ENCODE peak calls at places on chromosomes 1 and 21, in five cellular contexts. One of them, this sample, is unnamed. For H3K4me1, the result is how much of the 10 kb centered on the place peaks cover.

GRCh38 chr1:59947047-59947938 is 20.7 kb upstream of the CYP2J2 start:
- DNase-seq in GM23248: peak
- DNase-seq in heart right ventricle: peak
- DNase-seq in pancreas: peak
- DNase-seq in SJSA1: no peak
- DNase-seq in this sample: peak

GRCh38 chr1:214002472-214002871 is 14.7 kb downstream of the PROX1 start:
- DNase-seq in GM23248: peak
- DNase-seq in heart right ventricle: no peak
- DNase-seq in pancreas: no peak
- DNase-seq in SJSA1: no peak
- DNase-seq in this sample: no peak

GRCh38 chr1:171251741-171252300 is 3.5 kb downstream of the FMO1 start:
- DNase-seq in GM23248: peak
- DNase-seq in heart right ventricle: peak
- DNase-seq in pancreas: peak
- DNase-seq in SJSA1: no peak
- DNase-seq in this sample: no peak

GRCh38 chr21:35932232-35932911 is 128.0 kb downstream of the SETD4 start:
- DNase-seq in GM23248: peak
- DNase-seq in heart right ventricle: peak
- DNase-seq in pancreas: no peak
- DNase-seq in SJSA1: peak
- DNase-seq in this sample: no peak

GRCh38 chr1:75233302-75233929 is 99.2 kb downstream of the LHX8 start:
- DNase-seq in GM23248: peak
- DNase-seq in heart right ventricle: no peak
- DNase-seq in pancreas: no peak
- DNase-seq in SJSA1: no peak
- DNase-seq in this sample: peak

GRCh38 chr1:159177273-159177907 is 6.0 kb downstream of the CADM3 start:
- DNase-seq in GM23248: peak
- DNase-seq in heart right ventricle: peak
- DNase-seq in pancreas: peak
- DNase-seq in SJSA1: no peak
- DNase-seq in this sample: peak

GRCh38 chr1:172698224-172698623 is 39.3 kb downstream of the FASLG start:
- DNase-seq in GM23248: peak
- DNase-seq in heart right ventricle: no peak
- DNase-seq in pancreas: no peak
- DNase-seq in SJSA1: no peak
- DNase-seq in this sample: no peak

GRCh38 chr1:226979517-226980121 is 39.5 kb downstream of the COQ8A start:
- DNase-seq in GM23248: no peak
- DNase-seq in heart right ventricle: peak
- DNase-seq in pancreas: no peak
- DNase-seq in SJSA1: no peak
- DNase-seq in this sample: no peak

GRCh38 chr1:201536542-201536941 is 2.4 kb upstream of the NAV1 start:
- DNase-seq in GM23248: peak
- DNase-seq in heart right ventricle: no peak
- DNase-seq in pancreas: no peak
- DNase-seq in SJSA1: peak
- DNase-seq in this sample: no peak

GRCh38 chr1:221743416-221744208 is 1.7 kb upstream of the DUSP10 start:
- DNase-seq in GM23248: no peak
- DNase-seq in heart right ventricle: no peak
- DNase-seq in pancreas: no peak
- DNase-seq in SJSA1: no peak
- DNase-seq in this sample: no peak

GRCh38 chr1:92929461-92929860 is 31.8 kb downstream of the DIPK1A start:
- DNase-seq in GM23248: peak
- DNase-seq in heart right ventricle: no peak
- DNase-seq in pancreas: no peak
- DNase-seq in SJSA1: no peak
- DNase-seq in this sample: no peak

GRCh38 chr1:151327903-151328674 is 873 bp upstream of the PI4KB start:
- DNase-seq in GM23248: peak
- DNase-seq in heart right ventricle: no peak
- DNase-seq in pancreas: peak
- DNase-seq in SJSA1: no peak
- DNase-seq in this sample: no peak

GRCh38 chr1:54309631-54310366 is 96.4 kb downstream of the SSBP3 start:
- DNase-seq in GM23248: no peak
- DNase-seq in heart right ventricle: no peak
- DNase-seq in pancreas: no peak
- DNase-seq in SJSA1: no peak
- DNase-seq in this sample: no peak

GRCh38 chr1:111603979-111604378 is 15.6 kb upstream of the RAP1A start:
- DNase-seq in GM23248: no peak
- DNase-seq in heart right ventricle: no peak
- DNase-seq in pancreas: no peak
- DNase-seq in SJSA1: no peak
- DNase-seq in this sample: peak

GRCh38 chr1:42852608-42852980 is 6.2 kb downstream of the ZNF691 start:
- DNase-seq in GM23248: peak
- DNase-seq in heart right ventricle: no peak
- DNase-seq in pancreas: no peak
- DNase-seq in SJSA1: no peak
- DNase-seq in this sample: no peak

GRCh38 chr21:20721151-20721550 is 277.1 kb upstream of the NCAM2 start:
- DNase-seq in GM23248: no peak
- DNase-seq in heart right ventricle: no peak
- DNase-seq in pancreas: no peak
- DNase-seq in SJSA1: no peak
- DNase-seq in this sample: no peak

GRCh38 chr1:119008483-119009299 is 20.5 kb upstream of the TBX15 start:
- DNase-seq in GM23248: peak
- DNase-seq in heart right ventricle: peak
- DNase-seq in pancreas: peak
- DNase-seq in SJSA1: peak
- DNase-seq in this sample: no peak

GRCh38 chr1:245225267-245225666 is 70.5 kb downstream of the KIF26B start:
- DNase-seq in GM23248: peak
- DNase-seq in heart right ventricle: no peak
- DNase-seq in pancreas: no peak
- DNase-seq in SJSA1: no peak
- DNase-seq in this sample: no peak

GRCh38 chr1:59714219-59714618 is 100.5 kb upstream of the HOOK1 start:
- DNase-seq in GM23248: no peak
- DNase-seq in heart right ventricle: no peak
- DNase-seq in pancreas: no peak
- DNase-seq in SJSA1: no peak
- DNase-seq in this sample: no peak

GRCh38 chr1:156571261-156571958 is 955 bp downstream of the IQGAP3 start:
- DNase-seq in GM23248: peak
- DNase-seq in heart right ventricle: no peak
- DNase-seq in pancreas: no peak
- DNase-seq in SJSA1: peak
- DNase-seq in this sample: no peak

GRCh38 chr1:117981455-117982192 is 52.1 kb downstream of the WDR3 start:
- DNase-seq in GM23248: no peak
- DNase-seq in heart right ventricle: no peak
- DNase-seq in pancreas: no peak
- DNase-seq in SJSA1: no peak
- DNase-seq in this sample: no peak

GRCh38 chr1:103111926-103112325 is 3.6 kb upstream of the COL11A1 start:
- DNase-seq in GM23248: no peak
- DNase-seq in heart right ventricle: no peak
- DNase-seq in pancreas: no peak
- DNase-seq in SJSA1: no peak
- DNase-seq in this sample: no peak

GRCh38 chr1:51960262-51960661 is 30.2 kb downstream of the RAB3B start:
- DNase-seq in GM23248: peak
- DNase-seq in heart right ventricle: no peak
- DNase-seq in pancreas: no peak
- DNase-seq in SJSA1: no peak
- DNase-seq in this sample: no peak

DNA sequence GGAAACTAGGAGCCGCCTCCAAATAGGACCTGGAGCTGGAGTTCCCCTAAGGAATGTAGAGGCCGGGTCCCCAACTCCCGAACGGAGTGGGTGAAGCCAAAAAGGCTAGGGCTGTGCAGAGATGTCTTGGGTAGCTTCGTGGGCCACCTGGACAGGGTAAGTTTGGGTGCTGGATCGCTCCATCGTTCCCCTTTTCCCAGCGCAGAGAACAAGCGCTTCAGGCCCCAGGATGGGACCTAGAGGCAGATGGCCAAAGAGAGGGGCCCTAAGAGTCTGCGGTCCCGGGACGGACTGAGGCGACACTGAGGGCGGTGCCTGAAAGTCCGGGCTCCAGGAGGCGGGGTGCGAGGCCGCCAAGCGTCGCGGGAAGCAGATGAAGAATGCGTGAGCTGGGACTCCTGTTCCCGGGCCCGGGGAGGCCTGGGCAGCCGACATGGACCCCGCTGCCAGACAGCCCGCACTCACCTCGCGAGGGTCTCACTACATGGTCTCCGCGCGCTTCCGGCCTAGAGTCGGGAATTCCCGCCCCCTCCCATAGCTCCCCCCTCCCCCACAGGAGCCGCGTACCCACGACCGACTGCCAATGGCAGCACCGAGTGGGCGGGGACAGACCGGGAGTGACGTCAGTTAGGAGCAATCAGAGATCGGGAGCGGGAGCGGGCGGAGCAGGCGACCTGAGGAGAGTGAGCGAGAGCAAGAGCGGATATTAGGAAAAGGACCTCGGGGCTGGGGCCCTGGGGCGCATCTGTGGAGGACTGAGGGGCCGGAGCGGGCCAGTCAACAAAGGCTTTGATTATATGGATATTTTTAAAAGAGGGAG is at the start of gene SLC39A1:
- DNase-seq in GM23248: peak
- DNase-seq in heart right ventricle: peak
- DNase-seq in pancreas: peak
- DNase-seq in SJSA1: peak
- DNase-seq in this sample: peak
- H3K4me1 ChIP-seq in GM23248: under half
- H3K4me1 ChIP-seq in heart right ventricle: under half
- H3K4me1 ChIP-seq in pancreas: under half
- H3K4me1 ChIP-seq in SJSA1: under half
- H3K4me1 ChIP-seq in this sample: half or more

DNA sequence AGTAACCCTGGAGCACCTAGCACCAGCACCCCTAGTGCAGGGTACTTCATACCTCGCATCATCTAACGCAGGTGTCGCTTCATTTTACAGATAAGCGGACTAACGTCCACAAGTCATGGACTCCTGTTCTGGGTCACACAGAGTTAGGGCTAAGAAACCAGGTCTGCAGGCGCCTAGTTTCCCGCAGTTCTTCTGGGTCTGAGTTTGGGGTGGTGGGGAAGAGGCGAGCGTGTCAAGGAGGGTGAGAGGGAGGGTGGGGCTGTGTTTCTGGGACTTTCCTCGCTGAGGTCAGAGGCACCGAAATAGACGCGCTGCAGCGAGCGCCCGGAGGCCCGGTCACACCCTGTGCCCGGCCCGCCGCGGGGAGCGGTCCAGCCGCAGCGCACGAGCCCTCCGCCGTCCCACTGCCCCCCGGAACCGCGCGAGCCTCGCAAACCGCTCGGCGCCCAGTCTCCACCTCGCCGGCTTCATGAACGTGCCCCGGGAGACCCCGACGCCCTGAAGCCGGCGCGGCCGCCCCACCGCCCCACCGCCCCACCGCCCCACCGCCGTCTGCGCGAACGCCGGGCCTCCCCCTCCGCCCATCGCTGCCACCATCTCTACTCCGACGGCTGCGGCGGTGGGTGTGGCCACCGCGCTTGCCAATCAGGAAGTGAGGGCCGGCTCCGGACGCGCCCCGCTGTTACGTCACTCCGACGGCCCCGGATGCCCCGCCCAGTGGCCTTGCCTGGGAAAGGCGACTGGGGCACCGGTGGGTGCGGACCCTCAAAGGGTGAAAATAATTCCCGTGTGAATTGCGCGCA is 12.3 kb downstream of the IFI6 start:
- DNase-seq in GM23248: peak
- DNase-seq in heart right ventricle: peak
- DNase-seq in pancreas: peak
- DNase-seq in SJSA1: peak
- DNase-seq in this sample: peak
- H3K4me1 ChIP-seq in GM23248: under half
- H3K4me1 ChIP-seq in heart right ventricle: under half
- H3K4me1 ChIP-seq in pancreas: under half
- H3K4me1 ChIP-seq in SJSA1: under half
- H3K4me1 ChIP-seq in this sample: half or more

GRCh38 chr21:15445327-15445726 is 284.5 kb upstream of the USP25 start:
- DNase-seq in GM23248: no peak
- DNase-seq in heart right ventricle: no peak
- DNase-seq in pancreas: no peak
- DNase-seq in SJSA1: no peak
- DNase-seq in this sample: no peak
- H3K4me1 ChIP-seq in GM23248: under half
- H3K4me1 ChIP-seq in heart right ventricle: under half
- H3K4me1 ChIP-seq in pancreas: under half
- H3K4me1 ChIP-seq in SJSA1: under half
- H3K4me1 ChIP-seq in this sample: under half

DNA sequence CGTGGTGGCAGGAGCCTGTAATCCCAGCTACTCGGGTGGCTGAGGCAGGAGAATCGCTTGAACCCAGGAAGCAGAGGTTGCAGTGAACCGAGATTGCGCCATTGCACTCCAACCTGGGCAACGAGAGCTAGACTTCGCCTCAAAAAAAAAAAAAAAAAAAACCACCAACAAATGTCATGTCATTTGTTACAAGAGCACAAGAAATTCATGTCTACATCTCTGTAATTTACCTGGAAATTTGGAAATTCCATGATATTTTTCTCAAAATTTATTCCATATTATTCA is 16.5 kb upstream of the VPS45 start:
- DNase-seq in GM23248: no peak
- DNase-seq in heart right ventricle: no peak
- DNase-seq in pancreas: no peak
- DNase-seq in SJSA1: no peak
- DNase-seq in this sample: no peak
- H3K4me1 ChIP-seq in GM23248: under half
- H3K4me1 ChIP-seq in heart right ventricle: under half
- H3K4me1 ChIP-seq in pancreas: under half
- H3K4me1 ChIP-seq in SJSA1: under half
- H3K4me1 ChIP-seq in this sample: under half

GRCh38 chr1:6081901-6082300 is 36.2 kb downstream of the KCNAB2 start:
- DNase-seq in GM23248: no peak
- DNase-seq in heart right ventricle: no peak
- DNase-seq in pancreas: no peak
- DNase-seq in SJSA1: no peak
- DNase-seq in this sample: no peak
- H3K4me1 ChIP-seq in GM23248: under half
- H3K4me1 ChIP-seq in heart right ventricle: under half
- H3K4me1 ChIP-seq in pancreas: under half
- H3K4me1 ChIP-seq in SJSA1: under half
- H3K4me1 ChIP-seq in this sample: under half